ENCODE peak calls at places on chromosomes 1 and 21, in eight cellular contexts. L is T follicular helper cell; E is brain microvascular endothelial cell; I is LoVo; G is naive thymus-derived CD8-positive, alpha-beta T cell; R is EL; C is NCI-H774; O is prostate gland. A is an unnamed sample.

GRCh38 chr1:246947255-246947654 is 15.5 kb upstream of the AHCTF1 start:
- DNase-seq in L (no peak), E (peak), I (no peak), G (no peak), R (peak), C (no peak), O (peak), A (no peak)

GRCh38 chr1:208264469-208265126 is 20.4 kb upstream of the PLXNA2 start:
- DNase-seq in L (no peak), E (no peak), I (no peak), G (no peak), R (no peak), C (no peak), O (no peak), A (no peak)

GRCh38 chr1:169779970-169780369 is 14.7 kb downstream of the METTL18 start:
- DNase-seq in L (no peak), E (peak), I (no peak), G (no peak), R (peak), C (no peak), O (no peak), A (no peak)

GRCh38 chr1:117930173-117930447 is 571 bp downstream of the WDR3 start:
- DNase-seq in L (no peak), E (no peak), I (no peak), G (no peak), R (no peak), C (no peak), O (no peak), A (no peak)

GRCh38 chr21:38831526-38832467 is 26.1 kb downstream of the ETS2 start:
- DNase-seq in L (no peak), E (peak), I (peak), G (no peak), R (peak), C (no peak), O (peak), A (no peak)

GRCh38 chr1:41487729-41488598 is 3.5 kb upstream of the EDN2 start:
- DNase-seq in L (no peak), E (no peak), I (no peak), G (no peak), R (no peak), C (no peak), O (no peak), A (no peak)

GRCh38 chr1:206674745-206675175 is 9.9 kb upstream of the MAPKAPK2 start:
- DNase-seq in L (no peak), E (peak), I (peak), G (no peak), R (peak), C (no peak), O (peak), A (no peak)

GRCh38 chr1:15022069-15022468 is 131.5 kb upstream of the TMEM51 start:
- DNase-seq in L (no peak), E (no peak), I (no peak), G (no peak), R (no peak), C (no peak), O (no peak), A (no peak)

GRCh38 chr1:172719694-172720138 is 60.8 kb downstream of the FASLG start:
- DNase-seq in L (no peak), E (peak), I (peak), G (no peak), R (peak), C (peak), O (no peak), A (no peak)

GRCh38 chr1:97384294-97384952 is 536.4 kb downstream of the DPYD start:
- DNase-seq in L (no peak), E (peak), I (no peak), G (no peak), R (peak), C (no peak), O (no peak), A (no peak)

GRCh38 chr1:112247971-112248370 is 148.0 kb upstream of the CTTNBP2NL start:
- DNase-seq in L (no peak), E (no peak), I (no peak), G (no peak), R (no peak), C (peak), O (no peak), A (no peak)

GRCh38 chr1:178945763-178946266 is 74.9 kb upstream of the ANGPTL1 start:
- DNase-seq in L (no peak), E (peak), I (no peak), G (no peak), R (no peak), C (no peak), O (peak), A (no peak)

GRCh38 chr1:100036718-100037664 is 67.2 kb downstream of the SLC35A3 start:
- DNase-seq in L (no peak), E (peak), I (peak), G (no peak), R (peak), C (peak), O (no peak), A (no peak)

GRCh38 chr21:16241500-16241963 is 511.8 kb downstream of the USP25 start:
- DNase-seq in L (no peak), E (no peak), I (no peak), G (no peak), R (no peak), C (no peak), O (no peak), A (no peak)

GRCh38 chr1:60129916-60130315 is 56.3 kb upstream of the C1orf87 start:
- DNase-seq in L (no peak), E (peak), I (no peak), G (no peak), R (peak), C (no peak), O (no peak), A (no peak)

GRCh38 chr1:119884700-119885099 is 11.6 kb downstream of the ADAM30 start:
- DNase-seq in L (no peak), E (no peak), I (no peak), G (no peak), R (no peak), C (no peak), O (no peak), A (no peak)

GRCh38 chr1:172394167-172394751 is 26.2 kb upstream of the C1orf105 start:
- DNase-seq in L (peak), E (no peak), I (no peak), G (peak), R (no peak), C (no peak), O (no peak), A (peak)

GRCh38 chr1:56877973-56878372 is 23.4 kb downstream of the C8A start:
- DNase-seq in L (no peak), E (no peak), I (no peak), G (no peak), R (no peak), C (no peak), O (no peak), A (no peak)

GRCh38 chr21:33380483-33380998 is 22.7 kb upstream of the IFNGR2 start:
- DNase-seq in L (peak), E (peak), I (peak), G (peak), R (peak), C (no peak), O (peak), A (peak)

GRCh38 chr1:152442291-152442690 is 28.2 kb upstream of the CRNN start:
- DNase-seq in L (no peak), E (no peak), I (no peak), G (no peak), R (no peak), C (no peak), O (no peak), A (no peak)

GRCh38 chr1:17594026-17594425 is 54.5 kb downstream of the ARHGEF10L start:
- DNase-seq in L (no peak), E (no peak), I (no peak), G (no peak), R (no peak), C (no peak), O (no peak), A (no peak)

GRCh38 chr21:39001341-39001740 is 181.9 kb downstream of the PSMG1 start:
- DNase-seq in L (no peak), E (no peak), I (no peak), G (no peak), R (no peak), C (no peak), O (no peak), A (no peak)